ENCODE peak calls at places on chromosomes 4 and X, in nine cellular contexts. F is CD4-positive, alpha-beta T cell; M is foreskin fibroblast; S is left ventricle myocardium inferior; A is suprapubic skin; Y is progenitor cell of endocrine pancreas; J is neural progenitor cell; D is ovary; W is tibial artery. Z is an unnamed sample.

GRCh38 chr4:16217300-16218051 is 8.8 kb downstream of the TAPT1 start:
- DNase-seq in S (no peak), J (no peak), M (no peak), Y (no peak), D (no peak), W (no peak), A (no peak), F (no peak), Z (no peak)

GRCh38 chr4:83490876-83491450 is 6.1 kb upstream of the ABRAXAS1 start:
- DNase-seq in S (no peak), M (no peak), J (peak; percentile 42), W (no peak), F (no peak), Y (no peak), A (no peak), D (no peak), Z (no peak)

GRCh38 chr4:140243345-140243753 is 89.4 kb upstream of the MAML3 start:
- DNase-seq in D (no peak), A (no peak), S (no peak), J (peak; percentile 41), M (no peak), F (no peak), Y (no peak), W (no peak), Z (no peak)

GRCh38 chrX:119692241-119693031 is 532 bp downstream of the SEPTIN6 start:
- DNase-seq in D (peak; percentile 16), S (peak; percentile 28), W (no peak), A (no peak), M (peak; percentile 17), J (peak; percentile 45), Y (peak; percentile 17), F (peak; percentile 47), Z (no peak)

GRCh38 chrX:153667281-153667831 is 6.3 kb downstream of the PNCK start:
- DNase-seq in M (no peak), S (no peak), W (no peak), D (no peak), Y (no peak), F (no peak), J (no peak), A (no peak), Z (no peak)

GRCh38 chr4:186700746-186701145 is 22.9 kb downstream of the FAT1 start:
- DNase-seq in A (peak; percentile 75), W (peak; percentile 83), S (peak; percentile 65), J (no peak), F (no peak), Y (no peak), M (no peak), D (no peak), Z (no peak)

GRCh38 chr4:83212041-83212851 is 72.4 kb downstream of the COQ2 start:
- DNase-seq in D (no peak), W (no peak), A (no peak), F (peak; percentile 41), J (no peak), S (no peak), Y (no peak), M (no peak), Z (no peak)

GRCh38 chr4:40475609-40476008 is 140.5 kb downstream of the CHRNA9 start:
- DNase-seq in F (no peak), M (no peak), Y (no peak), A (no peak), J (peak; percentile 39), D (no peak), W (no peak), S (no peak), Z (no peak)

GRCh38 chr4:14726441-14727405 is 275.6 kb upstream of the CPEB2 start:
- DNase-seq in J (no peak), M (peak; percentile 5), F (no peak), A (no peak), W (no peak), S (no peak), Y (no peak), D (no peak), Z (no peak)

GRCh38 chr4:172850838-172851237 is 317.8 kb upstream of the GALNT7 start:
- DNase-seq in F (no peak), W (no peak), A (no peak), D (no peak), Y (no peak), M (peak; percentile 90), S (no peak), J (no peak), Z (no peak)

GRCh38 chr4:71156616-71157015 is 163.2 kb downstream of the DCK start:
- DNase-seq in F (no peak), D (no peak), S (no peak), M (no peak), Y (no peak), A (no peak), W (no peak), J (no peak), Z (no peak)

GRCh38 chrX:22126311-22126710 is 94.2 kb downstream of the PHEX start:
- DNase-seq in W (no peak), S (no peak), Y (no peak), F (no peak), J (no peak), M (no peak), A (no peak), D (no peak), Z (no peak)

GRCh38 chr4:53122280-53123116 is 243.4 kb downstream of the SCFD2 start:
- DNase-seq in W (no peak), Y (no peak), S (no peak), J (no peak), M (no peak), A (no peak), D (no peak), F (no peak), Z (no peak)

GRCh38 chr4:808860-809570 is 16.9 kb downstream of the CPLX1 start:
- DNase-seq in W (no peak), F (no peak), J (no peak), A (peak; percentile 27), D (no peak), Y (no peak), S (no peak), M (no peak), Z (no peak)

GRCh38 chr4:141346144-141346543 is 125.4 kb downstream of the ZNF330 start:
- DNase-seq in J (peak; percentile 7), D (no peak), M (peak; percentile 48), A (no peak), Y (no peak), F (no peak), S (no peak), W (no peak), Z (no peak)

DNA sequence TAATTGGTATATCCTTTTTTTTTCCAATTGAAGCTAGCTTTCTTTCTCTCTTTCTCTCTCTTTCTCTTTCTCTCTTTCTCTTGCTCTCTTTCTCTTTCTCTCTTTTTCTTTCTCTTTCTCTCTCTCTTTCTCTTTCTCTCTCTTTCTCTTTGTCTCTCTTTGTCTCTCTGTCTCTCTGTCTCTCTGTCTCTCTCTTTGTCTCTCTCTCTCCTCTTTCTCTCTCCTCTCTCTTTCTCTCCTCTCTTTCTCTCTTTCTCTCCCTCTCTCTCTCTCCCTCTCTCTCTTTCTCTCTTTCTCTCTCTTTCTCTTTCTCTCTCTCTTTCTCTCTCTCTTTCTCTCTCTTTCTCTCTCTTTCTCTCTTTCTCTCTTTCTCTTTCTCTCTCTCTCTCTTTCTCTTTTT is 66.6 kb downstream of the ASMT start:
- DNase-seq in D (no peak), F (no peak), M (no peak), A (no peak), Y (no peak), S (no peak), W (no peak), J (no peak), Z (no peak)
- TF ChIP-seq CTCF in D (no peak), F (no peak), M (no peak), A (no peak), Y (no peak), S (no peak), W (no peak), J (no peak), Z (no peak)

GRCh38 chrX:30635630-30636029 is 17.6 kb upstream of the GK start:
- DNase-seq in M (no peak), J (no peak), F (no peak), S (no peak), W (no peak), Y (no peak), D (no peak), A (no peak), Z (no peak)
- TF ChIP-seq CTCF in M (peak; percentile 23), J (peak; percentile 38), F (peak; percentile 19), S (peak; percentile 46), W (no peak), Y (peak; percentile 52), D (no peak), A (no peak), Z (peak; percentile 8)

DNA sequence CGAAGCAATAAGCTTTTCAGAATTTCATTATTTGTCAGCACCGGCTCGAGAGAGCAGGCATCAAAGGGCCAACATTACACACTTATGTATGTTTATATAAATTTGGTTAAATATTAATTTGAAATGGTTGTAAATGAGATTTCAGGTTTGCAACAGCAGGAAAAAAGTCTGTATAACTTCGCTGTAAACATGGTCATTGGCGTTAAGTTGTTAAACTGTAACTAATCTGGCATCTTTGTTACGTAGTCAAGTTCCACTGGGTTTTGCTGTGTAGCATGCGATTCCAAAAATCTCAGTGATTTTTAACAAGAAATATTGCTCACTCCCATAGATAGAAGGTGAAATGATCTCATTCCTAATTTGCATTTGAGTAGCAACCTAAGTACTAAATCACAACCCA is 222.3 kb downstream of the CBR4 start:
- DNase-seq in J (no peak), A (no peak), F (no peak), Y (no peak), S (no peak), D (no peak), W (no peak), M (no peak), Z (no peak)
- TF ChIP-seq CTCF in J (no peak), A (no peak), F (no peak), Y (no peak), S (no peak), D (no peak), W (no peak), M (no peak), Z (no peak)

DNA sequence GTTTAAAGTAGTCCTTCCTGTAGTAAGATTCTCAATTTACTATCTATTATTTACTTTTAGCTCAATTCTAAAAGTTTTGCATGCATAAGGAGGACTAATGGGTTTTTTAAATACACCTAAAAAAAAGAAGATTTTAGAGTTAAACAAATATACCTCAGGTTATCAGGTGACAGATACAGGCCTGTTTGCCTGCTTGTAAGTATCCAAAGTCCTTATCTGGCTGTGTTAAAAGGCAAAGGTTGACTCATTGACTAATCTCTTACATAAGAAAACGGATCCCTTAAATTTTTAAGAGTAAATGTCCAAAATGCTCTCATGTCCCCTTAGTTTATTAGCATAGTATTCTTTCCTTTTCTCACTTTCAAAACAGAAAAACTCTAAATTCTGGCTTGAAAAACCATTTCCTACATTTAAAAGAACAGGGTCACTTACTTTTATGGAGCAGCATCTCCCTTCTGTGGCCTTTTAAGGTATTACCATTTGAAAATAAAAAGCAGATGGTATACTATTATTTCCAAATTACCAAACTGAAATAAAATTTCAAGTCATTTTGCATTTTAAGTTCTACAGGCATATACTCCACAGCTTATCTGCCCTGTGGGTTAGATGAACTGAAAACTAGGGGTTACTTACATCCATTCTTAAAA is 4.5 kb downstream of the CBR4 start:
- DNase-seq in W (no peak), A (no peak), D (no peak), F (no peak), J (no peak), Y (no peak), S (no peak), M (no peak), Z (no peak)
- TF ChIP-seq CTCF in W (peak; percentile 30), A (peak; percentile 16), D (no peak), F (no peak), J (peak; percentile 49), Y (peak; percentile 38), S (peak; percentile 39), M (peak; percentile 44), Z (no peak)

Z was measured in lung.